ENCODE peak calls at places on chromosomes 6 and 20, in four cellular contexts. V is NCI-H510A treated with DMSO at 0.1 percent for 48 hours, L is HuH-7, N is left cardiac atrium. Q is an unnamed sample.

GRCh38 chr6:71977860-71978259 is 91.5 kb downstream of the RIMS1 start:
- DNase-seq in V (peak), L (no peak), N (no peak), Q (no peak)

GRCh38 chr6:25883991-25884390 is 9.9 kb upstream of the SLC17A3 start:
- DNase-seq in L (no peak), V (no peak), N (peak), Q (peak)

GRCh38 chr6:22320750-22321149 is 23.9 kb upstream of the PRL start:
- DNase-seq in V (no peak), L (no peak), N (no peak), Q (peak)

GRCh38 chr6:112235956-112236355 is 18.4 kb downstream of the LAMA4 start:
- DNase-seq in N (no peak), L (no peak), V (no peak), Q (peak)

GRCh38 chr6:56555438-56555872 is 87.2 kb downstream of the DST start:
- DNase-seq in L (no peak), V (no peak), N (no peak), Q (peak)

GRCh38 chr6:127879685-127880084 is 21.2 kb downstream of the THEMIS start:
- DNase-seq in L (no peak), V (no peak), N (peak), Q (peak)

GRCh38 chr6:54876365-54876764 is 29.8 kb downstream of the FAM83B start:
- DNase-seq in L (no peak), N (no peak), V (no peak), Q (no peak)

GRCh38 chr20:48682529-48683385 is 145.0 kb downstream of the PREX1 start:
- DNase-seq in V (peak), N (peak), L (peak), Q (peak)

GRCh38 chr20:46651091-46651962 is at the start of gene SLC13A3:
- DNase-seq in L (no peak), N (peak), V (no peak), Q (no peak)

GRCh38 chr6:168334072-168334471 is 14.5 kb upstream of the DACT2 start:
- DNase-seq in V (no peak), L (no peak), N (no peak), Q (no peak)

GRCh38 chr6:112269165-112269564 is 14.8 kb upstream of the LAMA4 start:
- DNase-seq in N (no peak), V (no peak), L (no peak), Q (no peak)

GRCh38 chr6:99369533-99369932 is 20.1 kb upstream of the FAXC start:
- DNase-seq in N (no peak), L (no peak), V (no peak), Q (no peak)

Q was measured in fibroblast of lung.